ENCODE peak calls at places on chromosomes 7 and 10, in seven cellular contexts. V is fibroblast of lung, B is H1, C is lower lobe of right lung, E is lung, L is stomach, F is PC-9. Y is an unnamed sample.

GRCh38 chr10:14798631-14799030 is 23.9 kb upstream of the FAM107B start:
- DNase-seq in V (no peak), B (no peak), C (no peak), E (no peak), L (no peak), F (no peak), Y (no peak)

GRCh38 chr7:326845-327304 is 36.9 kb downstream of the FOXL3 start:
- DNase-seq in V (peak; percentile 4), B (no peak), C (peak; percentile 60), E (peak; percentile 73), L (peak; percentile 78), F (no peak), Y (no peak)

GRCh38 chr10:6048281-6049030 is 13.7 kb downstream of the IL2RA start:
- DNase-seq in V (no peak), B (no peak), C (no peak), E (no peak), L (no peak), F (no peak), Y (no peak)

GRCh38 chr7:101154693-101155102 is 422 bp downstream of the AP1S1 start:
- DNase-seq in V (no peak), B (no peak), C (no peak), E (no peak), L (no peak), F (no peak), Y (no peak)

GRCh38 chr10:124560377-124560776 is 98.8 kb downstream of the LHPP start:
- DNase-seq in V (peak; percentile 86), B (no peak), C (peak; percentile 41), E (no peak), L (no peak), F (no peak), Y (peak; percentile 13)

GRCh38 chr10:93818086-93818485 is 60.4 kb downstream of the LGI1 start:
- DNase-seq in V (no peak), B (no peak), C (no peak), E (no peak), L (no peak), F (no peak), Y (no peak)

GRCh38 chr7:152435384-152436278 is at the start of gene KMT2C:
- DNase-seq in V (peak; percentile 41), B (no peak), C (peak; percentile 75), E (peak; percentile 51), L (peak; percentile 60), F (no peak), Y (peak; percentile 32)

GRCh38 chr10:31320179-31320597 is 1.2 kb downstream of the ZEB1 start:
- DNase-seq in V (peak; percentile 66), B (no peak), C (peak; percentile 60), E (peak; percentile 29), L (peak; percentile 31), F (no peak), Y (peak; percentile 38)

GRCh38 chr10:49038711-49039110 is 76.6 kb downstream of the VSTM4 start:
- DNase-seq in V (no peak), B (no peak), C (no peak), E (no peak), L (no peak), F (no peak), Y (no peak)

GRCh38 chr10:78543749-78544446 is 510.2 kb downstream of the RPS24 start:
- DNase-seq in V (peak; percentile 97), B (no peak), C (no peak), E (peak; percentile 61), L (peak; percentile 41), F (no peak), Y (no peak)

GRCh38 chr10:110432814-110433565 is 64.7 kb upstream of the DUSP5 start:
- DNase-seq in V (no peak), B (no peak), C (no peak), E (no peak), L (peak; percentile 13), F (no peak), Y (no peak)

GRCh38 chr7:143042821-143043271 is 9.3 kb upstream of the OR6V1 start:
- DNase-seq in V (no peak), B (no peak), C (no peak), E (no peak), L (no peak), F (no peak), Y (no peak)

GRCh38 chr7:118250860-118251494 is 26.5 kb downstream of the ANKRD7 start:
- DNase-seq in V (no peak), B (no peak), C (no peak), E (no peak), L (no peak), F (no peak), Y (no peak)

GRCh38 chr7:129385116-129385515 is 49.1 kb upstream of the STRIP2 start:
- DNase-seq in V (no peak), B (no peak), C (no peak), E (no peak), L (no peak), F (no peak), Y (no peak)

GRCh38 chr7:21142081-21142480 is 285.8 kb upstream of the SP4 start:
- DNase-seq in V (no peak), B (no peak), C (no peak), E (no peak), L (no peak), F (no peak), Y (no peak)

GRCh38 chr10:76202777-76203176 is 771.4 kb downstream of the LRMDA start:
- DNase-seq in V (peak; percentile 25), B (no peak), C (no peak), E (no peak), L (no peak), F (no peak), Y (no peak)

GRCh38 chr7:47444376-47445098 is 137.4 kb downstream of the TNS3 start:
- DNase-seq in V (peak; percentile 39), B (no peak), C (no peak), E (no peak), L (no peak), F (no peak), Y (no peak)

GRCh38 chr7:139658919-139659675 is 118.7 kb downstream of the HIPK2 start:
- DNase-seq in V (no peak), B (no peak), C (no peak), E (no peak), L (no peak), F (no peak), Y (no peak)
- H3K4me1 ChIP-seq in V (no peaks in the 10 kb centered on the region), B (peaks cover 1% of the 10 kb centered on the region), C (peaks cover 49% of the 10 kb centered on the region), E (peaks cover 23% of the 10 kb centered on the region), L (peaks cover 65% of the 10 kb centered on the region), F (no peaks in the 10 kb centered on the region), Y (peaks cover 35% of the 10 kb centered on the region)

DNA sequence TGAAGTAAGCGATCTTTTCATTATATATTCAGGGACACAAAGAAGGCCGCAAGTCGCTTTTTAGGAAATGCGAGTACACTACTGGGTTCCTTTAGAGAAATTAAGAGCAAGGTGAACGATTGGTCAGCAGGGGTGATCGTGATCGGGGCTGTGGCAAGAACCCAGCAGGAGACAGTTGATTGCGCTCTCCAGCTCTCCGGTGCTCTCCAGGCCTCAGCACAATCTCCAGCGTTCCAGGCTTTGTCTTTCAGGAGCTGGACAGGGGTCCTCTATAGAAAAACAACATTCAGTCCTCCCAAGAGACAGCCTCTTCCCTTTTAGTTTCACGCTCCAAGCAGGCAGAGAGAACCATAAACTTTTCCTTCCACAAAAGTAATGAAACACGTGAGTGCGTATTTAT is 170.5 kb upstream of the KLF6 start:
- DNase-seq in V (no peak), B (no peak), C (no peak), E (no peak), L (no peak), F (no peak), Y (no peak)
- TF ChIP-seq CTCF in V (no peak), B (no peak), C (no peak), E (no peak), L (no peak), F (no peak), Y (no peak)

GRCh38 chr7:155431711-155432110 is 26.2 kb upstream of the EN2 start:
- DNase-seq in V (no peak), B (no peak), C (peak; percentile 12), E (no peak), L (no peak), F (no peak), Y (no peak)

GRCh38 chr7:155430606-155431005 is 27.3 kb upstream of the EN2 start:
- DNase-seq in V (no peak), B (no peak), C (no peak), E (no peak), L (no peak), F (no peak), Y (no peak)

GRCh38 chr7:155431231-155431630 is 26.7 kb upstream of the EN2 start:
- DNase-seq in V (no peak), B (no peak), C (peak; percentile 22), E (no peak), L (no peak), F (no peak), Y (no peak)

GRCh38 chr7:155428171-155428834 is 29.6 kb upstream of the EN2 start:
- DNase-seq in V (no peak), B (no peak), C (peak; percentile 19), E (no peak), L (no peak), F (no peak), Y (no peak)

DNA sequence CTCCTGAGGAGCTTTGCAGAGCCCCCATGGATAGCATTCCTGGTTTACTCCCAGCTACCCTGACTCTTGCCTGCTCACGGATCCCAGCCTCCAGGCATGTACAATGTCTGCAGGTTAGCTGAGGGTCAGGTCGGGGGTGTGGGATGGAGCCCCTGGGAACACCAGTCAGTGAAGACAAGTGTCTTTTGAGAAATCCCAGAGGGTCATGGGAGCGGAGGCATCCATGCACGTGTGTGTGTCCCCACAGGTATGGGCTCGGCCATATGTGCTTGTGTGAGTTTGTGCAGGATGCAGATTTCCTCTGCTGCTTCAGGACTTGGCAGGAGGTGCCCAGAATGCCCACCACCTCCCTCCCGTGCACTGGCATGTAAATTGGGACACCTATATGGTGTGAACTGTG is 28.3 kb upstream of the EN2 start:
- DNase-seq in V (no peak), B (no peak), C (peak; percentile 18), E (no peak), L (no peak), F (no peak), Y (no peak)
- H3K27me3 ChIP-seq in V (no peaks in the 10 kb centered on the region), B (no peaks in the 10 kb centered on the region), C (peaks cover 38% of the 10 kb centered on the region), E (peaks cover 4% of the 10 kb centered on the region), L (peaks cover 15% of the 10 kb centered on the region), F (peaks cover 100% of the 10 kb centered on the region), Y (peaks cover 8% of the 10 kb centered on the region)

GRCh38 chr7:82396343-82396742 is 47.2 kb downstream of the CACNA2D1 start:
- DNase-seq in V (no peak), B (no peak), C (no peak), E (no peak), L (no peak), F (no peak), Y (no peak)

GRCh38 chr7:82397846-82398245 is 45.7 kb downstream of the CACNA2D1 start:
- DNase-seq in V (no peak), B (no peak), C (no peak), E (no peak), L (no peak), F (no peak), Y (no peak)

GRCh38 chr7:82389847-82390246 is 53.7 kb downstream of the CACNA2D1 start:
- DNase-seq in V (no peak), B (no peak), C (no peak), E (no peak), L (no peak), F (no peak), Y (no peak)

GRCh38 chr7:82393821-82394220 is 49.8 kb downstream of the CACNA2D1 start:
- DNase-seq in V (no peak), B (no peak), C (no peak), E (no peak), L (no peak), F (no peak), Y (no peak)

DNA sequence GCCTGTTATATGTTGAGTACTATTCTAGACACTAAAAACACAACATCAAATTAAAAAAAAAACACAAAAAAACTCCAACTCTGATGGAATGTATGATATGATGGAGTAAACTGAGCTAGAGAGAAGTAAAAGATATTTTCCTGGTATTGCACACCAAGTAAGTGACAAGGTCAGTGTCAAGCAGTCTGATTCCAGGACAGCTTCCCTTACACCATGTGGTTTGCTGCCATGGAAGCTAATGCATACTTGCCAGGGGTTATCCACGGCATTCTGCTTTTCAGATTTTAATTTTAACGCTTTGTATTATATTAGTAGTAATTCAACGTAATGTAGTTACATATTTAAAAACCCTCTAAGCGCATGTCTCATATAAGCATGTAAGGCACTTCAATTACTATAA is 48.4 kb downstream of the CACNA2D1 start:
- DNase-seq in V (no peak), B (no peak), C (no peak), E (no peak), L (no peak), F (no peak), Y (no peak)
- H3K4me1 ChIP-seq in V (no peaks in the 10 kb centered on the region), B (peaks cover 3% of the 10 kb centered on the region), C (no peaks in the 10 kb centered on the region), E (peaks cover 2% of the 10 kb centered on the region), L (no peaks in the 10 kb centered on the region), F (no peaks in the 10 kb centered on the region), Y (no peaks in the 10 kb centered on the region)

Y was measured in foreskin keratinocyte.